ENCODE peak calls at places on chromosomes 11 and 22, in eight cellular contexts. H is pancreas; Z is fibroblast of the conjunctiva; E is stimulated activated CD4-positive, alpha-beta T cell treated with anti-CD3 and anti-CD28 coated beads, Interleukin-2, amount 100 ng/mL, for 48 hours; D is activated CD4-positive, CD25-positive, alpha-beta regulatory T cell treated with anti-CD3 and anti-CD28 coated beads, Interleukin-2, amount 50 U/mL, for 16 hours; Q is Right ventricle myocardium superior; L is upper lobe of right lung; B is T-helper 2 cell. C is an unnamed sample.

GRCh38 chr11:2717561-2717960 is 17.8 kb upstream of the KCNQ1OT1 start:
- DNase-seq in H (peak), Z (no peak), E (no peak), D (no peak), Q (peak), L (no peak), B (no peak), C (no peak)

GRCh38 chr11:65404638-65405339 is 17.8 kb upstream of the NEAT1 start:
- DNase-seq in H (peak), Z (no peak), E (no peak), D (no peak), Q (no peak), L (no peak), B (no peak), C (no peak)

GRCh38 chr11:103970850-103971249 is 65.6 kb upstream of the DDI1 start:
- DNase-seq in H (no peak), Z (no peak), E (no peak), D (no peak), Q (no peak), L (no peak), B (no peak), C (no peak)

GRCh38 chr11:76152741-76153608 is 53.3 kb downstream of the WNT11 start:
- DNase-seq in H (peak), Z (no peak), E (no peak), D (no peak), Q (no peak), L (no peak), B (no peak), C (no peak)

GRCh38 chr11:67310246-67311050 is 7.1 kb downstream of the SSH3 start:
- DNase-seq in H (peak), Z (no peak), E (no peak), D (no peak), Q (no peak), L (peak), B (no peak), C (no peak)

GRCh38 chr11:2471048-2471803 is 26.4 kb downstream of the KCNQ1 start:
- DNase-seq in H (peak), Z (no peak), E (no peak), D (no peak), Q (no peak), L (peak), B (no peak), C (no peak)

GRCh38 chr11:83759148-83759547 is 473.0 kb upstream of the CCDC90B start:
- DNase-seq in H (no peak), Z (no peak), E (no peak), D (no peak), Q (no peak), L (no peak), B (no peak), C (no peak)

GRCh38 chr11:60995798-60996197 is 24.3 kb downstream of the CD6 start:
- DNase-seq in H (no peak), Z (no peak), E (no peak), D (no peak), Q (no peak), L (no peak), B (no peak), C (no peak)

GRCh38 chr11:6203327-6203726 is 2.0 kb upstream of the C11orf42 start:
- DNase-seq in H (no peak), Z (no peak), E (no peak), D (no peak), Q (no peak), L (no peak), B (no peak), C (no peak)

GRCh38 chr11:72352859-72353551 is 81.3 kb downstream of the CLPB start:
- DNase-seq in H (no peak), Z (peak), E (peak), D (no peak), Q (no peak), L (no peak), B (no peak), C (no peak)

GRCh38 chr11:121615506-121615905 is 162.7 kb upstream of the SORL1-AS1 start:
- DNase-seq in H (no peak), Z (no peak), E (no peak), D (no peak), Q (no peak), L (no peak), B (no peak), C (no peak)

GRCh38 chr11:82903843-82904586 is 2.5 kb downstream of the DDIAS start:
- DNase-seq in H (no peak), Z (no peak), E (no peak), D (no peak), Q (no peak), L (no peak), B (no peak), C (no peak)

GRCh38 chr11:11047851-11048610 is 190.2 kb upstream of the ZBED5 start:
- DNase-seq in H (no peak), Z (no peak), E (no peak), D (no peak), Q (no peak), L (no peak), B (no peak), C (no peak)

GRCh38 chr11:106156290-106156937 is 79.0 kb downstream of the AASDHPPT start:
- DNase-seq in H (no peak), Z (peak), E (no peak), D (no peak), Q (no peak), L (no peak), B (no peak), C (peak)

GRCh38 chr11:83583953-83584352 is 297.8 kb upstream of the CCDC90B start:
- DNase-seq in H (no peak), Z (peak), E (no peak), D (no peak), Q (no peak), L (no peak), B (no peak), C (no peak)

GRCh38 chr11:10892250-10892649 is 34.4 kb upstream of the ZBED5 start:
- DNase-seq in H (no peak), Z (no peak), E (no peak), D (no peak), Q (no peak), L (no peak), B (no peak), C (no peak)

GRCh38 chr11:65501530-65502273 is 2.9 kb downstream of the MALAT1 start:
- DNase-seq in H (no peak), Z (no peak), E (no peak), D (no peak), Q (no peak), L (no peak), B (no peak), C (peak)

GRCh38 chr11:48107188-48107704 is 109.4 kb upstream of the OR4B1 start:
- DNase-seq in H (no peak), Z (no peak), E (peak), D (no peak), Q (no peak), L (no peak), B (no peak), C (no peak)

GRCh38 chr11:130371004-130371590 is 56.4 kb upstream of the ZBTB44 start:
- DNase-seq in H (no peak), Z (no peak), E (no peak), D (no peak), Q (no peak), L (no peak), B (no peak), C (no peak)

GRCh38 chr11:45934580-45935318 is 12.3 kb downstream of the LARGE2 start:
- DNase-seq in H (no peak), Z (no peak), E (no peak), D (no peak), Q (no peak), L (no peak), B (no peak), C (no peak)

GRCh38 chr11:43268161-43268560 is 43.6 kb upstream of the API5 start:
- DNase-seq in H (peak), Z (no peak), E (no peak), D (no peak), Q (peak), L (no peak), B (no peak), C (no peak)

GRCh38 chr11:3121416-3121815 is 43.7 kb downstream of the OSBPL5 start:
- DNase-seq in H (peak), Z (no peak), E (no peak), D (no peak), Q (peak), L (peak), B (no peak), C (no peak)

GRCh38 chr22:25027959-25028840 is 75.7 kb downstream of the KIAA1671 start:
- DNase-seq in H (peak), Z (no peak), E (no peak), D (no peak), Q (peak), L (peak), B (no peak), C (no peak)

GRCh38 chr11:79116600-79116999 is 324.2 kb downstream of the TENM4 start:
- DNase-seq in H (no peak), Z (no peak), E (no peak), D (no peak), Q (no peak), L (no peak), B (no peak), C (no peak)

GRCh38 chr11:120900642-120901041 is 123.3 kb upstream of the TBCEL start:
- DNase-seq in H (no peak), Z (no peak), E (no peak), D (no peak), Q (no peak), L (no peak), B (no peak), C (no peak)

GRCh38 chr11:35077709-35078695 is 61.0 kb upstream of the CD44 start:
- DNase-seq in H (no peak), Z (no peak), E (no peak), D (peak), Q (no peak), L (no peak), B (peak), C (no peak)

GRCh38 chr11:7546324-7546791 is 32.6 kb downstream of the PPFIBP2 start:
- DNase-seq in H (no peak), Z (no peak), E (no peak), D (no peak), Q (no peak), L (no peak), B (no peak), C (no peak)

GRCh38 chr11:78313181-78313788 is 104.3 kb downstream of the GAB2 start:
- DNase-seq in H (no peak), Z (peak), E (no peak), D (no peak), Q (no peak), L (no peak), B (no peak), C (peak)

GRCh38 chr11:105297463-105297862 is 157.9 kb upstream of the CARD18 start:
- DNase-seq in H (no peak), Z (no peak), E (no peak), D (no peak), Q (no peak), L (no peak), B (no peak), C (no peak)

GRCh38 chr11:94516725-94517124 is 4.5 kb downstream of the C11orf97 start:
- DNase-seq in H (no peak), Z (no peak), E (no peak), D (no peak), Q (no peak), L (no peak), B (no peak), C (no peak)

GRCh38 chr11:112884012-112884767 is 77.0 kb upstream of the NCAM1 start:
- DNase-seq in H (no peak), Z (no peak), E (no peak), D (no peak), Q (no peak), L (no peak), B (no peak), C (no peak)

GRCh38 chr11:44246726-44247125 is 63.2 kb downstream of the ALX4 start:
- DNase-seq in H (no peak), Z (peak), E (no peak), D (no peak), Q (peak), L (no peak), B (no peak), C (no peak)

GRCh38 chr22:38258895-38259294 is 13.9 kb downstream of the TMEM184B start:
- DNase-seq in H (no peak), Z (no peak), E (no peak), D (no peak), Q (peak), L (no peak), B (no peak), C (no peak)

GRCh38 chr11:18994860-18995259 is 55.6 kb upstream of the MRGPRX1 start:
- DNase-seq in H (no peak), Z (no peak), E (no peak), D (no peak), Q (no peak), L (no peak), B (no peak), C (no peak)

GRCh38 chr11:6703247-6704063 is 20.3 kb upstream of the MRPL17 start:
- DNase-seq in H (no peak), Z (peak), E (no peak), D (no peak), Q (peak), L (no peak), B (no peak), C (peak)

C was measured in LoVo.